ENCODE peak calls at places on chromosomes 2 and 18, in nine cellular contexts. L is fibroblast of lung; N is transverse colon; G is stimulated activated CD4-positive, alpha-beta T cell treated with anti-CD3 and anti-CD28 coated beads, TNF-alpha, amount 100 ng/mL, for 4 hours; F is Caki2; Y is AG09309; S is CD4-positive, alpha-beta T cell; I is HEK293T; B is neural progenitor cell. P is an unnamed sample.

GRCh38 chr2:38925982-38926381 is 36.3 kb downstream of the ARHGEF33 start:
- DNase-seq in L (no peak), N (no peak), G (no peak), F (no peak), Y (no peak), S (no peak), I (no peak), B (peak; percentile 32), P (peak; percentile 6)

GRCh38 chr2:85734015-85734414 is 19.8 kb upstream of the ATOH8 start:
- DNase-seq in L (no peak), N (no peak), G (no peak), F (no peak), Y (no peak), S (no peak), I (no peak), B (no peak), P (peak; percentile 86)

GRCh38 chr2:170972508-170973224 is 43.6 kb downstream of the GORASP2 start:
- DNase-seq in L (peak; percentile 10), N (no peak), G (no peak), F (no peak), Y (no peak), S (no peak), I (no peak), B (peak; percentile 11), P (no peak)

GRCh38 chr2:9721346-9721745 is 90.5 kb upstream of the YWHAQ start:
- DNase-seq in L (no peak), N (no peak), G (no peak), F (no peak), Y (no peak), S (no peak), I (no peak), B (no peak), P (no peak)

GRCh38 chr2:35822716-35823115 is 532.9 kb upstream of the CRIM1 start:
- DNase-seq in L (no peak), N (no peak), G (no peak), F (no peak), Y (no peak), S (no peak), I (no peak), B (peak; percentile 83), P (no peak)

GRCh38 chr2:47653909-47654789 is 128.8 kb upstream of the MSH6 start:
- DNase-seq in L (peak; percentile 25), N (peak; percentile 54), G (no peak), F (no peak), Y (no peak), S (no peak), I (peak; percentile 18), B (peak; percentile 73), P (peak; percentile 31)

GRCh38 chr2:70241338-70241737 is 7.1 kb downstream of the TIA1 start:
- DNase-seq in L (peak; percentile 11), N (no peak), G (no peak), F (no peak), Y (no peak), S (no peak), I (no peak), B (no peak), P (no peak)

GRCh38 chr18:74225193-74225840 is 66.4 kb downstream of the CYB5A start:
- DNase-seq in L (no peak), N (no peak), G (no peak), F (no peak), Y (no peak), S (no peak), I (no peak), B (no peak), P (no peak)

GRCh38 chr2:21029519-21029918 is 14.4 kb downstream of the APOB start:
- DNase-seq in L (no peak), N (no peak), G (no peak), F (no peak), Y (no peak), S (no peak), I (no peak), B (no peak), P (no peak)

GRCh38 chr18:63155910-63156773 is 163.4 kb downstream of the BCL2 start:
- DNase-seq in L (no peak), N (no peak), G (no peak), F (no peak), Y (no peak), S (no peak), I (no peak), B (no peak), P (no peak)

GRCh38 chr2:64888591-64889309 is 100.4 kb upstream of the SLC1A4 start:
- DNase-seq in L (peak; percentile 63), N (no peak), G (no peak), F (no peak), Y (peak; percentile 43), S (no peak), I (no peak), B (no peak), P (peak; percentile 57)

GRCh38 chr2:43024515-43024962 is 201.9 kb downstream of the ZFP36L2 start:
- DNase-seq in L (peak; percentile 43), N (peak; percentile 83), G (no peak), F (peak; percentile 35), Y (no peak), S (peak; percentile 40), I (peak; percentile 76), B (peak; percentile 81), P (peak; percentile 60)

GRCh38 chr2:63862802-63863201 is 21.1 kb downstream of the UGP2 start:
- DNase-seq in L (peak; percentile 83), N (no peak), G (no peak), F (peak; percentile 45), Y (no peak), S (no peak), I (no peak), B (no peak), P (no peak)

GRCh38 chr2:40251146-40251545 is 200.7 kb downstream of the SLC8A1 start:
- DNase-seq in L (peak; percentile 27), N (no peak), G (no peak), F (peak; percentile 7), Y (no peak), S (no peak), I (no peak), B (peak; percentile 4), P (no peak)

GRCh38 chr18:75072672-75073371 is 136.1 kb downstream of the PTGR3 start:
- DNase-seq in L (no peak), N (no peak), G (no peak), F (no peak), Y (no peak), S (no peak), I (no peak), B (no peak), P (no peak)

GRCh38 chr2:150872919-150873772 is 385.7 kb upstream of the RND3 start:
- DNase-seq in L (no peak), N (no peak), G (no peak), F (no peak), Y (peak; percentile 24), S (no peak), I (no peak), B (peak; percentile 25), P (peak; percentile 20)

GRCh38 chr18:5294113-5294617 is 1.4 kb downstream of the ZBTB14 start:
- DNase-seq in L (peak; percentile 5), N (peak; percentile 73), G (no peak), F (peak; percentile 1), Y (no peak), S (no peak), I (no peak), B (no peak), P (no peak)

GRCh38 chr2:52976132-52976949 is 791.3 kb upstream of the CHAC2 start:
- DNase-seq in L (peak; percentile 17), N (no peak), G (no peak), F (peak; percentile 16), Y (no peak), S (no peak), I (peak; percentile 9), B (peak; percentile 65), P (peak; percentile 12)

GRCh38 chr2:215397632-215398341 is 38.1 kb downstream of the FN1 start:
- DNase-seq in L (no peak), N (no peak), G (no peak), F (no peak), Y (no peak), S (no peak), I (no peak), B (no peak), P (no peak)

P was measured in myocyte.